ENCODE peak calls at places on chromosomes 3 and 15, in eight cellular contexts. U is activated effector memory CD4-positive, alpha-beta T cell treated with Interleukin-2 at 50 U/mL for 16 hours; W is central memory CD4-positive, alpha-beta T cell; V is NCI-H1092; X is neural crest cell; G is fibroblast of the aortic adventitia; Z is colonic mucosa; J is ureter. D is an unnamed sample.

GRCh38 chr15:38398134-38398533 is 55.8 kb upstream of the FAM98B start:
- DNase-seq in U (no peak), X (no peak), V (no peak), G (peak), Z (no peak), J (no peak), W (no peak), D (peak)

GRCh38 chr3:74633021-74633420 is 18.6 kb upstream of the CNTN3 start:
- DNase-seq in W (no peak), G (no peak), J (no peak), Z (no peak), X (no peak), V (no peak), U (no peak), D (peak)

GRCh38 chr3:14548321-14548729 is 8.2 kb upstream of the GRIP2 start:
- DNase-seq in X (peak), W (peak), J (peak), U (no peak), V (peak), G (peak), Z (peak), D (peak)

GRCh38 chr3:144546539-144546938 is 574.9 kb downstream of the DIPK2A start:
- DNase-seq in Z (no peak), U (no peak), W (no peak), V (no peak), X (no peak), G (no peak), J (no peak), D (no peak)

GRCh38 chr3:132344666-132345280 is 27.6 kb downstream of the ACP3 start:
- DNase-seq in V (no peak), U (no peak), X (no peak), Z (no peak), W (no peak), G (peak), J (no peak), D (no peak)

GRCh38 chr3:10336761-10337160 is 15.8 kb upstream of the SEC13 start:
- DNase-seq in V (no peak), U (no peak), G (no peak), J (no peak), W (no peak), Z (no peak), X (no peak), D (no peak)

GRCh38 chr3:151688571-151688970 is 45.2 kb upstream of the AADACL2 start:
- DNase-seq in G (no peak), U (no peak), J (no peak), V (no peak), Z (no peak), X (no peak), W (no peak), D (no peak)

GRCh38 chr3:17973559-17973906 is 231.1 kb upstream of the TBC1D5 start:
- DNase-seq in U (no peak), X (no peak), G (no peak), Z (no peak), V (no peak), J (no peak), W (no peak), D (no peak)

GRCh38 chr15:75640483-75641175 is 605 bp upstream of the IMP3 start:
- DNase-seq in J (no peak), Z (no peak), V (peak), U (peak), G (peak), W (peak), X (no peak), D (peak)

GRCh38 chr3:150255416-150255815 is 152.7 kb upstream of the TSC22D2 start:
- DNase-seq in G (no peak), J (peak), U (no peak), V (no peak), W (no peak), Z (no peak), X (no peak), D (peak)

GRCh38 chr3:184361932-184362667 is 590 bp downstream of the POLR2H start:
- DNase-seq in W (peak), U (peak), G (no peak), Z (peak), J (no peak), V (no peak), X (peak), D (peak)

GRCh38 chr3:98501270-98501669 is 3.8 kb downstream of the OR5K2 start:
- DNase-seq in V (no peak), W (no peak), X (no peak), Z (no peak), U (no peak), G (no peak), J (no peak), D (no peak)

GRCh38 chr3:149969110-149969944 is 1.4 kb downstream of the PFN2 start:
- DNase-seq in G (peak), X (peak), J (peak), V (peak), W (no peak), Z (peak), U (no peak), D (peak)

GRCh38 chr15:55260562-55261131 is 29.0 kb downstream of the RAB27A start:
- DNase-seq in G (no peak), X (no peak), Z (no peak), J (no peak), V (no peak), W (no peak), U (no peak), D (no peak)

GRCh38 chr15:62835351-62835750 is 207.2 kb upstream of the TPM1 start:
- DNase-seq in Z (no peak), J (no peak), U (no peak), V (no peak), X (no peak), G (no peak), W (no peak), D (peak)

GRCh38 chr15:62841269-62841628 is 201.3 kb upstream of the TPM1 start:
- DNase-seq in J (no peak), W (no peak), V (no peak), G (no peak), U (no peak), X (no peak), Z (no peak), D (no peak)

GRCh38 chr3:45915518-45916231 is 27.6 kb upstream of the CXCR6 start:
- DNase-seq in J (no peak), G (peak), W (peak), X (no peak), U (peak), V (no peak), Z (no peak), D (peak)

GRCh38 chr3:168081171-168081771 is 14.5 kb downstream of the GOLIM4 start:
- DNase-seq in U (no peak), J (no peak), W (no peak), V (no peak), X (no peak), G (no peak), Z (no peak), D (no peak)

GRCh38 chr15:65069779-65070546 is 2.2 kb upstream of the RASL12 start:
- DNase-seq in X (no peak), U (no peak), V (no peak), Z (no peak), G (no peak), W (no peak), J (no peak), D (no peak)

GRCh38 chr3:102083971-102084370 is 234.7 kb downstream of the NFKBIZ start:
- DNase-seq in Z (no peak), U (no peak), W (no peak), J (no peak), X (no peak), G (peak), V (no peak), D (peak)

GRCh38 chr3:197892162-197892561 is 57.8 kb upstream of the RPL35A start:
- DNase-seq in J (no peak), U (no peak), G (no peak), X (no peak), W (no peak), V (no peak), Z (no peak), D (no peak)